ENCODE peak calls at places on chromosomes 6 and 20, in six cellular contexts. H, F, W, G, O and X are unnamed samples.

GRCh38 chr6:148021715-148022114 is 320.9 kb upstream of the SASH1 start:
- DNase-seq in H (no peak), W (peak), O (no peak), F (peak), G (no peak), X (no peak)

GRCh38 chr6:1463275-1463674 is 73.9 kb downstream of the FOXF2 start:
- DNase-seq in F (no peak), W (no peak), G (no peak), O (no peak), H (no peak), X (no peak)

GRCh38 chr6:158852312-158853071 is 33.3 kb upstream of the EZR start:
- DNase-seq in F (no peak), G (no peak), O (no peak), W (no peak), H (no peak), X (no peak)

GRCh38 chr6:34459899-34460593 is 5.8 kb upstream of the PACSIN1 start:
- DNase-seq in O (peak), G (peak), H (peak), W (no peak), F (no peak), X (no peak)

GRCh38 chr20:62025394-62025793 is 40.3 kb downstream of the TAF4 start:
- DNase-seq in W (no peak), G (no peak), F (no peak), H (no peak), O (no peak), X (no peak)

GRCh38 chr6:27472182-27472616 is 706 bp downstream of the ZNF184 start:
- DNase-seq in O (peak), W (peak), H (peak), G (peak), F (peak), X (peak)

GRCh38 chr6:134315974-134316391 is 1.9 kb downstream of the SGK1 start:
- DNase-seq in G (no peak), W (no peak), H (no peak), F (no peak), O (no peak), X (no peak)

GRCh38 chr6:169618526-169619490 is 83.0 kb downstream of the WDR27 start:
- DNase-seq in O (peak), W (no peak), H (no peak), F (no peak), G (no peak), X (peak)

GRCh38 chr20:19770375-19770774 is 12.3 kb downstream of the RIN2 start:
- DNase-seq in O (no peak), G (no peak), H (no peak), W (no peak), F (no peak), X (no peak)

GRCh38 chr6:24043848-24044247 is 82.2 kb upstream of the NRSN1 start:
- DNase-seq in O (no peak), G (no peak), F (no peak), W (no peak), H (no peak), X (no peak)

GRCh38 chr6:5054427-5054873 is 30.7 kb upstream of the PPP1R3G start:
- DNase-seq in F (no peak), W (peak), G (no peak), H (no peak), O (no peak), X (no peak)

GRCh38 chr6:160500639-160501038 is 152.5 kb downstream of the SLC22A3 start:
- DNase-seq in W (no peak), O (no peak), F (no peak), G (no peak), H (no peak), X (no peak)

GRCh38 chr6:75409286-75409685 is 84.3 kb downstream of the FILIP1 start:
- DNase-seq in F (no peak), H (no peak), W (no peak), G (no peak), O (no peak), X (no peak)

GRCh38 chr6:6856538-6857523 is 250.9 kb upstream of the RREB1 start:
- DNase-seq in F (peak), G (peak), O (peak), H (no peak), W (no peak), X (no peak)

GRCh38 chr20:6140947-6141346 is 18.1 kb upstream of the FERMT1 start:
- DNase-seq in O (no peak), F (no peak), W (no peak), H (no peak), G (peak), X (no peak)

GRCh38 chr6:27755768-27756167 is 156.4 kb downstream of the OR2B2 start:
- DNase-seq in W (no peak), H (no peak), G (no peak), O (no peak), F (no peak), X (no peak)

GRCh38 chr6:122715725-122716124 is 63.8 kb upstream of the FABP7 start:
- DNase-seq in F (no peak), H (no peak), O (no peak), G (no peak), W (no peak), X (no peak)